ENCODE peak calls at places on chromosomes 16 and 17, in nine cellular contexts. Z is NT2/D1, V is fibroblast of the aortic adventitia, H is HL-60, K is left ventricle myocardium inferior, A is PC-3, X is esophagus squamous epithelium, N is tibial artery, I is mucosa of descending colon. B is an unnamed sample.

GRCh38 chr16:29994613-29995329 is 646 bp downstream of the HIRIP3 start:
- DNase-seq in Z (no peak), V (peak; percentile 37), H (peak; percentile 67), K (no peak), A (peak; percentile 73), X (no peak), N (peak; percentile 80), I (peak; percentile 91), B (peak; percentile 91)

GRCh38 chr16:89152831-89153700 is 18.5 kb upstream of the CDH15 start:
- DNase-seq in Z (no peak), V (no peak), H (no peak), K (no peak), A (no peak), X (no peak), N (no peak), I (no peak), B (no peak)

GRCh38 chr16:65122974-65123845 is 1.3 kb upstream of the CDH11 start:
- DNase-seq in Z (no peak), V (peak; percentile 74), H (no peak), K (peak; percentile 64), A (peak; percentile 48), X (no peak), N (peak; percentile 86), I (peak; percentile 69), B (peak; percentile 44)

GRCh38 chr17:34917381-34917780 is 43.9 kb downstream of the CCT6B start:
- DNase-seq in Z (no peak), V (no peak), H (no peak), K (no peak), A (no peak), X (no peak), N (no peak), I (no peak), B (no peak)

GRCh38 chr17:73165616-73166404 is 1.0 kb downstream of the SSTR2 start:
- DNase-seq in Z (no peak), V (peak; percentile 12), H (no peak), K (no peak), A (no peak), X (no peak), N (no peak), I (no peak), B (no peak)

GRCh38 chr16:90008708-90009145 is 10.5 kb downstream of the DBNDD1 start:
- DNase-seq in Z (no peak), V (no peak), H (peak; percentile 64), K (no peak), A (no peak), X (no peak), N (no peak), I (no peak), B (no peak)

GRCh38 chr17:41442772-41443171 is 2.0 kb upstream of the KRT38 start:
- DNase-seq in Z (peak; percentile 33), V (peak; percentile 63), H (no peak), K (no peak), A (peak; percentile 25), X (no peak), N (no peak), I (no peak), B (no peak)

GRCh38 chr17:55254375-55254774 is 10.4 kb upstream of the HLF start:
- DNase-seq in Z (no peak), V (no peak), H (no peak), K (no peak), A (peak; percentile 73), X (no peak), N (no peak), I (no peak), B (no peak)

GRCh38 chr17:74814453-74814852 is 38.3 kb upstream of the NAT9 start:
- DNase-seq in Z (no peak), V (no peak), H (no peak), K (no peak), A (peak; percentile 27), X (no peak), N (no peak), I (no peak), B (peak; percentile 4)

GRCh38 chr17:44353656-44354331 is 8.7 kb downstream of the GRN start:
- DNase-seq in Z (no peak), V (no peak), H (no peak), K (peak; percentile 48), A (no peak), X (no peak), N (no peak), I (peak; percentile 52), B (no peak)

GRCh38 chr17:46179375-46179999 is 13.7 kb downstream of the KANSL1 start:
- DNase-seq in Z (no peak), V (no peak), H (peak; percentile 93), K (no peak), A (no peak), X (no peak), N (no peak), I (no peak), B (no peak)

GRCh38 chr17:46173153-46173552 is 20.1 kb downstream of the KANSL1 start:
- DNase-seq in Z (no peak), V (no peak), H (no peak), K (no peak), A (no peak), X (no peak), N (no peak), I (no peak), B (no peak)

GRCh38 chr17:46175891-46176290 is 17.3 kb downstream of the KANSL1 start:
- DNase-seq in Z (no peak), V (no peak), H (no peak), K (no peak), A (no peak), X (no peak), N (no peak), I (no peak), B (peak; percentile 40)

GRCh38 chr17:46178550-46179198 is 14.6 kb downstream of the KANSL1 start:
- DNase-seq in Z (no peak), V (no peak), H (peak; percentile 52), K (no peak), A (peak; percentile 74), X (no peak), N (no peak), I (no peak), B (peak; percentile 62)

GRCh38 chr17:46176975-46177374 is 16.3 kb downstream of the KANSL1 start:
- DNase-seq in Z (no peak), V (no peak), H (no peak), K (no peak), A (no peak), X (no peak), N (no peak), I (no peak), B (no peak)
- H3K4me3 ChIP-seq in Z (no peak overlapping the region), V (no peak overlapping the region), H (no peak overlapping the region), K (no peak overlapping the region), A (no peak overlapping the region), X (no peak overlapping the region), N (no peak overlapping the region), I (no peak overlapping the region), B (no peak overlapping the region)

GRCh38 chr17:28228109-28228840 is 90.7 kb upstream of the TMEM97 start:
- DNase-seq in Z (no peak), V (no peak), H (peak; percentile 15), K (no peak), A (no peak), X (no peak), N (peak; percentile 48), I (no peak), B (peak; percentile 19)
- H3K4me3 ChIP-seq in Z (peak overlapping the region; percentile 64), V (peak overlapping the region; percentile 48), H (no peak overlapping the region), K (peak overlapping the region; percentile 56), A (peak overlapping the region; percentile 26), X (peak overlapping the region; percentile 40), N (peak overlapping the region; percentile 21), I (no peak overlapping the region), B (peak overlapping the region; percentile 64)

DNA sequence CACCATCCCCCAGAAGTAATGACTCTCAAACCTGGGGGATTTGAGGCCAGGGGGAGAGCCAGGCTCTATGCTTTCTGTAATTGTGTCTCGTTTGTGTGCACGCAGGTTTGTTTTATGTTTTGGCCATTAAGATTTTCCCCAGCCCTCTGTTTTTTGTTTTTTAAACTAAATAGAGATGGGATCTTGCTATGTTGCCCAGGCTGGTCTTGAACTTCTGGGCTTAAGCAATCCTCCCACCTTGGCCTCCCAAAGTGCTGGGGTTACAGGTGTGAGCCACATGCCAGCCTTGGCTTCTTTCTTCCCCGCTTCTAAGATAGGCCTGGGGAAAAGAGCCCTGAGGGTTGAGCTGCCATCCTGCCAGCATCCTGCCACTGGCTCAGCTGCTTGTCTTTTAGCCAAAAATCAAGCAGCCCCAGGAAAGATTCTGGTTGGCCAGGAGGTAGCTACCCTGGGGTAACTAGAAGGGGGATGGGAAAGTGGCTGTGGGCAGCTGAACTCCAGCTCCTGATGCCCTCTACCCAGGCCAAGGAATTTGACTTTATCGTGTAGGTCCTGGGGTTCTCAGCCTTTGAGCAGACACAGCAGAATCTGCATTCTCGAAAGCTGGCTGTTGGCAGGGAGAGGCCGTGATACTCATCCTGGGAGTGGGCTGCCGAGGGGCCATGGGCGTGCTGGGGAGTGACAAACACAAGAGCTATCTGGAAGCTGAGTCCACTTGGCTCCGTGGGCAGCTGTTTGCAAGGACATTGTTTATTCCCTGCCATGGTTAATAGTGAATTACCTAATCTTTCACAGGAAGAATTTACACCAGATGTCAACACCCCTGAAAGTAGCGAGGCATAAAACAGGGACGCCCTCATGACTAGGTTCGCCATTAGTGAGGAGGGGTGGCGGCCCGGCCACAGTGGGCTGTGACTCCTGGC is 18.5 kb downstream of the KDM8 start:
- DNase-seq in Z (no peak), V (peak; percentile 80), H (no peak), K (peak; percentile 60), A (no peak), X (no peak), N (no peak), I (peak; percentile 27), B (no peak)
- H3K4me3 ChIP-seq in Z (no peak overlapping the region), V (no peak overlapping the region), H (no peak overlapping the region), K (peak overlapping the region; percentile 40), A (no peak overlapping the region), X (no peak overlapping the region), N (no peak overlapping the region), I (no peak overlapping the region), B (no peak overlapping the region)

GRCh38 chr17:77284023-77284617 is 143.4 kb downstream of the SEC14L1 start:
- DNase-seq in Z (no peak), V (no peak), H (no peak), K (no peak), A (no peak), X (no peak), N (no peak), I (no peak), B (no peak)

GRCh38 chr17:77281024-77281903 is 140.5 kb downstream of the SEC14L1 start:
- DNase-seq in Z (no peak), V (no peak), H (no peak), K (peak; percentile 43), A (peak; percentile 80), X (no peak), N (no peak), I (peak; percentile 84), B (peak; percentile 81)

GRCh38 chr17:77282524-77283515 is 142.1 kb downstream of the SEC14L1 start:
- DNase-seq in Z (no peak), V (no peak), H (no peak), K (no peak), A (peak; percentile 72), X (no peak), N (no peak), I (peak; percentile 77), B (no peak)

GRCh38 chr17:77280304-77280910 is 139.6 kb downstream of the SEC14L1 start:
- DNase-seq in Z (no peak), V (peak; percentile 89), H (no peak), K (peak; percentile 20), A (peak; percentile 96), X (no peak), N (no peak), I (peak; percentile 78), B (peak; percentile 94)

DNA sequence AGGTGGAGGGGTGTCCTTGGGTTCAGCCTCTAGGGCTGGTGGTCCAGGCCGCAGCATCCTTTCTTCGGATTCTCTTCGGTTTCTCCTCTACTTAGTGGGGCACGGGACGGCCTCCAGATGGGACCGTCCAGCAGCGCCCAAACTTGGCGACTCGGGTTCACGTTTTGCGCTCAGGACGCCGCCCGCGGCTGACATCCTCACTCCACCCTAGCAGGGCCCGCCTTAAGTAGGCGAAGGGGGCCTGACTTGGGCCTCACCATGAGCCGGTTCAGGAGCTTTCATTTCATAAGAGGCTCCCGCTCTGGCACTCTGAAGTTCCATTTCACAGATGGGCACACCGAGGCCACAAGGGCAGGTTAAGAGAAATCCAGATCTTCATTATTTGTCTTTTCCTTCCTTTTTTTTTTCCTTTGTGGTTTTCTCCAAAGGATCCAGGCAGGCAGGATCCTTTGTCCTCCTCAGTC is 141.2 kb downstream of the SEC14L1 start:
- DNase-seq in Z (no peak), V (no peak), H (no peak), K (no peak), A (peak; percentile 70), X (no peak), N (no peak), I (peak; percentile 82), B (peak; percentile 60)
- H3K4me3 ChIP-seq in Z (peak overlapping the region; percentile 95), V (no peak overlapping the region), H (no peak overlapping the region), K (peak overlapping the region; percentile 66), A (peak overlapping the region; percentile 87), X (peak overlapping the region; percentile 69), N (peak overlapping the region; percentile 53), I (peak overlapping the region; percentile 42), B (peak overlapping the region; percentile 80)